ENCODE peak calls at places on chromosomes 13 and 19, in eight cellular contexts. O, R, Q, I, T, E, Z and K are unnamed samples.

GRCh38 chr19:57978586-57979289 is 4.4 kb upstream of the C19orf18 start:
- DNase-seq in O (no peak), R (no peak), Q (no peak), I (no peak), T (no peak), E (no peak), Z (no peak), K (no peak)

GRCh38 chr19:10093295-10094186 is 7.4 kb downstream of the SHFL start:
- DNase-seq in O (no peak), R (no peak), Q (no peak), I (peak; percentile 73), T (no peak), E (no peak), Z (no peak), K (no peak)

GRCh38 chr13:32783067-32783466 is 196.8 kb downstream of the PDS5B start:
- DNase-seq in O (no peak), R (no peak), Q (no peak), I (no peak), T (no peak), E (no peak), Z (no peak), K (no peak)

GRCh38 chr19:11155373-11156120 is at the start of gene SPC24:
- DNase-seq in O (peak; percentile 98), R (peak; percentile 96), Q (peak; percentile 96), I (peak; percentile 99), T (peak; percentile 98), E (peak; percentile 92), Z (peak; percentile 91), K (peak; percentile 92)

GRCh38 chr19:46898731-46899130 is 37.9 kb downstream of the ARHGAP35 start:
- DNase-seq in O (peak; percentile 21), R (peak; percentile 28), Q (no peak), I (peak; percentile 49), T (no peak), E (no peak), Z (no peak), K (no peak)

GRCh38 chr13:40352385-40352778 is 314.1 kb downstream of the FOXO1 start:
- DNase-seq in O (no peak), R (peak; percentile 68), Q (no peak), I (no peak), T (no peak), E (no peak), Z (peak; percentile 91), K (no peak)

GRCh38 chr13:23608704-23609413 is 38.6 kb downstream of the TNFRSF19 start:
- DNase-seq in O (no peak), R (peak; percentile 62), Q (no peak), I (no peak), T (no peak), E (no peak), Z (no peak), K (no peak)

GRCh38 chr19:41887711-41888382 is 4.9 kb downstream of the ARHGEF1 start:
- DNase-seq in O (no peak), R (no peak), Q (peak; percentile 97), I (peak; percentile 97), T (peak; percentile 93), E (peak; percentile 63), Z (no peak), K (peak; percentile 87)

GRCh38 chr19:1746401-1747284 is 6.7 kb upstream of the ONECUT3 start:
- DNase-seq in O (no peak), R (no peak), Q (peak; percentile 32), I (peak; percentile 74), T (peak; percentile 48), E (no peak), Z (no peak), K (peak; percentile 62)

GRCh38 chr19:28061111-28061510 is 1151.8 kb downstream of the UQCRFS1 start:
- DNase-seq in O (no peak), R (no peak), Q (no peak), I (no peak), T (no peak), E (no peak), Z (no peak), K (no peak)

GRCh38 chr19:11018743-11019142 is 57.9 kb downstream of the SMARCA4 start:
- DNase-seq in O (no peak), R (no peak), Q (peak; percentile 85), I (no peak), T (no peak), E (peak; percentile 81), Z (no peak), K (peak; percentile 31)

GRCh38 chr19:49492573-49493411 is 3.4 kb upstream of the RPS11 start:
- DNase-seq in O (no peak), R (no peak), Q (no peak), I (no peak), T (no peak), E (no peak), Z (no peak), K (no peak)

GRCh38 chr13:78045916-78046315 is 127.3 kb upstream of the EDNRB start:
- DNase-seq in O (no peak), R (no peak), Q (no peak), I (no peak), T (no peak), E (no peak), Z (no peak), K (no peak)

GRCh38 chr19:29188704-29189375 is 24.1 kb downstream of the UQCRFS1 start:
- DNase-seq in O (no peak), R (no peak), Q (no peak), I (no peak), T (no peak), E (no peak), Z (no peak), K (no peak)

GRCh38 chr13:25415196-25415595 is 43.4 kb downstream of the ATP8A2 start:
- DNase-seq in O (peak; percentile 64), R (no peak), Q (no peak), I (no peak), T (no peak), E (no peak), Z (no peak), K (no peak)

GRCh38 chr13:106859505-106859904 is 291.6 kb upstream of the ARGLU1 start:
- DNase-seq in O (no peak), R (no peak), Q (peak; percentile 68), I (peak; percentile 66), T (no peak), E (no peak), Z (no peak), K (no peak)

GRCh38 chr13:95411641-95412040 is 110.4 kb upstream of the ABCC4 start:
- DNase-seq in O (no peak), R (no peak), Q (no peak), I (no peak), T (no peak), E (no peak), Z (no peak), K (peak; percentile 22)

GRCh38 chr13:98575009-98575866 is 1.7 kb downstream of the STK24 start:
- DNase-seq in O (no peak), R (no peak), Q (no peak), I (no peak), T (no peak), E (no peak), Z (no peak), K (no peak)

GRCh38 chr13:47598340-47598911 is 402.6 kb downstream of the SUCLA2 start:
- DNase-seq in O (no peak), R (no peak), Q (no peak), I (no peak), T (no peak), E (no peak), Z (no peak), K (no peak)

DNA sequence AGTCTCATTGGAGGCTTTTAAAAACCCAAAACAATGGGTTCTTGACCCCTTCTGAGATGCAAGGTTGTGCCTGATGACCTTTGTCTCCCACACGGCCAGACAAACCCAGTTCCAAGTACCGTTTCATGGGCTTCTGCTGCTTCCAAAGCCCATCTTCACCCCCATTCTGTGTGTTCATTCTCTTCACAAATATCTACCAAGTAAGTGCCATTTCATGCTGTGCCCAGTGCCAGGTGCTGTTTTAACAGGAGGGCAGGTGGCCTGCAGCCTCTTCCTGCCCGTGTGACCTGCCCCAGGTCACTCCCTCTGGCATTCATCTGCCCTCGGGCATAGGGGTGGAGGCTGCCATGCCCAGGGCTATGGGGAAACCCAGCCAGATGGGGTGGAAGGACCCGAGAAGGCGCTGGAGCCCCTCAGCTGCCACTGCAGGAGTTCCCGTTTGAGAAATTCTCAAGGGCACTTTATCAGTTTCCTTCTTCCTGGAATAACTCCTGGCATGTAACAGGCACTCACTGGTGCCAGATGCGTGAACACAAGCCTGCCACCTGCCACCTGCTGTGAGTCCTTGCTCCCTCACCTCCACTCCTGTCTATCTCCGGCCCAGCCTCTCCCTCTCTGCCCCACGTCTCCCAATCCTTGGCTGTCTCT is 12.5 kb downstream of the CAPN12 start:
- DNase-seq in O (no peak), R (no peak), Q (peak; percentile 86), I (peak; percentile 49), T (no peak), E (peak; percentile 49), Z (no peak), K (no peak)
- H3K27ac ChIP-seq in O (peak overlapping the region; percentile 60), R (peak overlapping the region; percentile 76), Q (peak overlapping the region; percentile 58), I (no peak overlapping the region), T (peak overlapping the region; percentile 30), E (peak overlapping the region; percentile 82), Z (peak overlapping the region; percentile 50), K (peak overlapping the region; percentile 87)

GRCh38 chr19:6446452-6446851 is 12.9 kb upstream of the SLC25A41 start:
- DNase-seq in O (no peak), R (no peak), Q (no peak), I (no peak), T (no peak), E (no peak), Z (no peak), K (no peak)
- H3K27ac ChIP-seq in O (no peak overlapping the region), R (no peak overlapping the region), Q (no peak overlapping the region), I (no peak overlapping the region), T (no peak overlapping the region), E (no peak overlapping the region), Z (no peak overlapping the region), K (no peak overlapping the region)

DNA sequence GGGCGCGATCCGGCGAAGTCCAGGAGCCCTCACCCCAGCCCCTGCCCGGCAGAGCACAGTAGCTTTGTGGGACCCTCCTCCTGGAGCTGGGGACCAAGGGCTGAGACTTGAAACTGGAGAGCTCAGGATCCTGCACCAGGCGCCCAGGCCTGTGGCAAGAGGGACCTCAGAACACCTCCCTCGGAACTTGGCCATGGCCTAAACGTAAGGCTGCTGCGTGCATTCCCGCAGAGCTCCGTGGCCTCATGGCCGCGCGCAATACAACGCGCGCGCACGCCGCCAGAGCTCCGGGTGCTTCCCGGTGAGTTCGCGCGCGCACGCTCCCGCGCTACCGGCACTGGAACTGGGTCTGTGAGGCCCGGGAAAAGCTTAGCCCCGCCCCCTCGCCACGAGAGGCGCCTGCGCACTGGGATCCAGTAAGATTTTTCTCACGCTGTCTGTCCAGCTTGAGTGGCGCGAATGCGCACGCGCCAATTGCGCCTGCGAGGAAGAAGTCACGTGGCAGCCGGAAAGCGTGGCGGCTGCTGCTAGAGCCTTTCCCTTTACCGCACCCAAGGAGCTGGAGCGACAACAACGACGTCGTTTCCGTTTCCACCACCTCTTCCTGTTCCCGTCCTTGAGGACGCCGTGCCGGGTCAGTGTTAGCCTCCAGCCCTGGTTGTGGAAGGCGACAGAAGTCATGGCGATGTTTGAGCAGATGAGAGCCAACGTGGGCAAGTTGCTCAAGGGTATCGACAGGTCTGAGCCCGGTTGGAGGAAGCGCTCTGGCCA is at the start of gene EIF3K:
- DNase-seq in O (peak; percentile 99), R (peak; percentile 98), Q (peak; percentile 99), I (peak; percentile 100), T (peak; percentile 97), E (peak; percentile 99), Z (peak; percentile 97), K (peak; percentile 88)
- H3K27ac ChIP-seq in O (peak within 1 kb of the TSS; percentile 89), R (peak within 1 kb of the TSS; percentile 69), Q (peak within 1 kb of the TSS; percentile 24), I (peak within 1 kb of the TSS; percentile 50), T (peak within 1 kb of the TSS; percentile 76), E (peak within 1 kb of the TSS; percentile 90), Z (peak within 1 kb of the TSS; percentile 90), K (peak within 1 kb of the TSS; percentile 65)

DNA sequence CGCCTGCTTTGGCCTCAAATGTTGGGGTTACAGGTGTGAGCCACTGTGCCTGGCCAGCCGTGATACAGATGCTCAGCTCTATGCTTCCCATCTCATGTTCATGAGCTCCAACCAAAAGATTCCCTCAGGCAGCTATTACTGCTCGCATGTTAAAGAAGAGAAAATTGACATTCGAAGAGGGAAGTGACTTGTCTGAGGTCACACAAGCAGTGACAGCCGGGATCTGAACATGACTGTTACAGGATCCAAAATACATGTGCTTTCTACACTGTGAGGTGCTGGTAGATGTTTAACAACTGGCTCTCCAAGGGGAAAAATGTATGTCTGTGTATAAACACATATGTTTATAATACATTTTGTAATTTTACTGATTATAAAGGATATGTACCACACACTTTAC is 11.3 kb downstream of the FPR1 start:
- DNase-seq in O (no peak), R (no peak), Q (no peak), I (no peak), T (no peak), E (no peak), Z (no peak), K (no peak)
- H3K27ac ChIP-seq in O (no peak overlapping the region), R (no peak overlapping the region), Q (no peak overlapping the region), I (no peak overlapping the region), T (no peak overlapping the region), E (no peak overlapping the region), Z (no peak overlapping the region), K (peak overlapping the region; percentile 6)